ENCODE peak calls at places on chromosomes 11 and 22, in five cellular contexts. L is left ventricle myocardium inferior, K is gastrocnemius medialis, R is right lobe of liver, B is transverse colon. G is an unnamed sample.

GRCh38 chr11:106482920-106483761 is 405.7 kb downstream of the AASDHPPT start:
- DNase-seq in L (no peak), K (no peak), R (no peak), B (no peak), G (no peak)

GRCh38 chr22:17774206-17774927 is at the start of gene BID:
- DNase-seq in L (peak; percentile 68), K (no peak), R (peak; percentile 71), B (peak; percentile 75), G (peak; percentile 84)

GRCh38 chr22:22902247-22902962 is 14.8 kb downstream of the IGLL5 start:
- DNase-seq in L (no peak), K (no peak), R (no peak), B (no peak), G (peak; percentile 20)

GRCh38 chr11:69559181-69559580 is 77.7 kb downstream of the LINC01488 start:
- DNase-seq in L (no peak), K (no peak), R (no peak), B (no peak), G (no peak)

GRCh38 chr22:36425977-36426523 is 38.3 kb upstream of the MYH9 start:
- DNase-seq in L (peak; percentile 73), K (peak; percentile 29), R (no peak), B (no peak), G (peak; percentile 65)

GRCh38 chr11:93822359-93822758 is 28.1 kb downstream of the VSTM5 start:
- DNase-seq in L (no peak), K (no peak), R (no peak), B (no peak), G (no peak)

GRCh38 chr22:24435861-24436351 is 8.5 kb downstream of the ADORA2A start:
- DNase-seq in L (no peak), K (no peak), R (peak; percentile 46), B (no peak), G (no peak)

GRCh38 chr11:129640671-129641070 is 175.0 kb upstream of the TMEM45B start:
- DNase-seq in L (no peak), K (no peak), R (no peak), B (no peak), G (no peak)

GRCh38 chr11:62614275-62614674 is 1.2 kb downstream of the ROM1 start:
- DNase-seq in L (no peak), K (no peak), R (no peak), B (no peak), G (no peak)

GRCh38 chr22:32686354-32686753 is 115.2 kb upstream of the TIMP3 start:
- DNase-seq in L (no peak), K (no peak), R (no peak), B (no peak), G (no peak)

GRCh38 chr22:25205847-25206246 is 6.2 kb downstream of the CRYBB3 start:
- DNase-seq in L (no peak), K (no peak), R (no peak), B (no peak), G (no peak)

GRCh38 chr11:19428206-19429001 is 187.7 kb upstream of the E2F8 start:
- DNase-seq in L (no peak), K (no peak), R (no peak), B (no peak), G (no peak)

GRCh38 chr11:2575611-2576051 is 124.2 kb downstream of the KCNQ1OT1 start:
- DNase-seq in L (peak; percentile 11), K (no peak), R (peak; percentile 28), B (peak; percentile 39), G (peak; percentile 36)
- H3K4me1 ChIP-seq in L (peaks cover 36% of the 10 kb centered on the region), K (no peaks in the 10 kb centered on the region), R (no peaks in the 10 kb centered on the region), B (peaks cover 15% of the 10 kb centered on the region), G (no peaks in the 10 kb centered on the region)

GRCh38 chr11:71488968-71489265 is 35.9 kb downstream of the NADSYN1 start:
- DNase-seq in L (no peak), K (no peak), R (no peak), B (no peak), G (no peak)
- H3K4me3 ChIP-seq in L (no peak overlapping the region), K (no peak overlapping the region), R (no peak overlapping the region), B (no peak overlapping the region), G (no peak overlapping the region)

GRCh38 chr11:46272816-46273427 is 4.5 kb upstream of the CREB3L1 start:
- DNase-seq in L (peak; percentile 77), K (no peak), R (no peak), B (peak; percentile 74), G (peak; percentile 72)
- H3K27ac ChIP-seq in L (peak overlapping the region; percentile 83), K (peak overlapping the region; percentile 55), R (no peak overlapping the region), B (peak overlapping the region; percentile 90), G (peak overlapping the region; percentile 81)

GRCh38 chr11:45021001-45021400 is 70.3 kb upstream of the TP53I11 start:
- DNase-seq in L (no peak), K (no peak), R (no peak), B (no peak), G (no peak)
- H3K4me1 ChIP-seq in L (peaks cover 45% of the 10 kb centered on the region), K (peaks cover 25% of the 10 kb centered on the region), R (no peaks in the 10 kb centered on the region), B (no peaks in the 10 kb centered on the region), G (peaks cover 19% of the 10 kb centered on the region)

GRCh38 chr11:111624602-111625001 is 22.4 kb downstream of the SIK2 start:
- DNase-seq in L (no peak), K (no peak), R (peak; percentile 62), B (no peak), G (no peak)

GRCh38 chr11:111623527-111624030 is 21.3 kb downstream of the SIK2 start:
- DNase-seq in L (no peak), K (no peak), R (no peak), B (peak; percentile 65), G (no peak)

GRCh38 chr11:111620518-111620917 is 18.3 kb downstream of the SIK2 start:
- DNase-seq in L (no peak), K (no peak), R (no peak), B (no peak), G (no peak)
- H3K4me3 ChIP-seq in L (no peak overlapping the region), K (no peak overlapping the region), R (no peak overlapping the region), B (no peak overlapping the region), G (no peak overlapping the region)

DNA sequence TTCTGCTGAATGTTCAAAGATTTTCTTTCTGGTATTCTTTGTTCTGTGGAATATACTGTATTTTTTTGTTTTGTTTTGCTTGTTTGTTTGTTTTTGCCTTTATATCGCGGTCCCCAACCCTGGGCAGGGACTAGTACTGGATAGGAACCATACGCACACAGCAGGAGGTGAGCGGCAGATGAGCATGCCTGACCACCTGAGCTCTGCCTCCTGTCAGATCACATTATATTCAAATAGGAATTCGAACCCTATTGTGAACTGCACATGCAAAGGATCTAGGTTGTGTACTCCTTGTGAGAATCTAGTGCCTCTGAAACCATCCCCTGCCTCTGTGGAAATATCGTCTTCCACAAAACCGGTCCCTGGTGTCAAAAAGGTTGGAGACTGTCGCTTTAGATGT is 83.3 kb upstream of the ANO3 start:
- DNase-seq in L (no peak), K (no peak), R (no peak), B (no peak), G (no peak)
- H3K27ac ChIP-seq in L (no peak overlapping the region), K (no peak overlapping the region), R (no peak overlapping the region), B (no peak overlapping the region), G (no peak overlapping the region)

DNA sequence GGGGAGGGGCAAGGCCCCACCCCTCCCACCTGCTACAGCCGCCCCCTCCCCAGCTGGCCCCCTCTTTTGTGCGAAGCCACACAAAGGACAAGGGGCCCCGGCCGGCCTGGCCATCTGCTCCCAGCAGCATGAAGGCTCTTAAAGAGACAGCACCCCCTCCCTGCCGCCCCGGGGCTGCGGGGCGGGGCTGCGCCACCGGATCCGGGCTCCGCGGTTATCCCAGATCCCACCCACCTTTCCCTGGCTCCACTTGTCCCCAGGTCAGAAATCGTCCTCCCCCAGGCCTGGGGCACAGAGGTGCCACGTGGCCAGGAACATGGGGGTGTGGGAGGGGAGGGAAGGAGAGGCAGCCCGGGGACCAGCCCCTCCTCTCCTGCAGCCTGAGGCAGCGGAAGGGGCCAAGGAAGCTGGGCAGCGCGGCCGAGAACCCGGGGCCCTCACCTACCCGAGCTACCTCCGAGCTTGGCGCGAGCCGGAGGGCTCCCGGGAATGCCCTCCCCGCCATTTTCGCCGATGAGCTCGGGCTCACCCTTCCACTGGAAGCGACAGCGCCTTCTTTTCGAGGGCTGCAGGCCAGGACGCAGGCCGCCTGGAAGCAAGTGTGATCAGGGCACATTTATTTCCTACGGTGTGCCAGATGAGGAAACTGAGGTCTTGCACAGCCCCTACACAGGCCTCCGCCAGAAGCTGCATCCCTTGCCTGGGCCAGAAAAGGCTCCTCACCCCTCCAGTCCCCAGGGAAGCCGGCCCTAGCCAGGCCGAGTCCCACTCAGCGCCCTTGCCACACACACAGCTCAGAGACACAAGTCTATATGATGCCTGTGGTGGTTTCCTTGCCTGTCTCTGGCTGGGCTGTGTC is 2.5 kb upstream of the RCOR2 start:
- DNase-seq in L (peak; percentile 76), K (no peak), R (no peak), B (peak; percentile 50), G (no peak)
- H3K4me1 ChIP-seq in L (peaks cover 60% of the 10 kb centered on the region), K (peaks cover 28% of the 10 kb centered on the region), R (peaks cover 6% of the 10 kb centered on the region), B (peaks cover 49% of the 10 kb centered on the region), G (peaks cover 48% of the 10 kb centered on the region)

GRCh38 chr11:75555079-75555811 is 6.8 kb upstream of the SERPINH1 start:
- DNase-seq in L (no peak), K (no peak), R (no peak), B (no peak), G (no peak)
- H3K4me3 ChIP-seq in L (peak overlapping the region; percentile 51), K (no peak overlapping the region), R (no peak overlapping the region), B (no peak overlapping the region), G (no peak overlapping the region)

DNA sequence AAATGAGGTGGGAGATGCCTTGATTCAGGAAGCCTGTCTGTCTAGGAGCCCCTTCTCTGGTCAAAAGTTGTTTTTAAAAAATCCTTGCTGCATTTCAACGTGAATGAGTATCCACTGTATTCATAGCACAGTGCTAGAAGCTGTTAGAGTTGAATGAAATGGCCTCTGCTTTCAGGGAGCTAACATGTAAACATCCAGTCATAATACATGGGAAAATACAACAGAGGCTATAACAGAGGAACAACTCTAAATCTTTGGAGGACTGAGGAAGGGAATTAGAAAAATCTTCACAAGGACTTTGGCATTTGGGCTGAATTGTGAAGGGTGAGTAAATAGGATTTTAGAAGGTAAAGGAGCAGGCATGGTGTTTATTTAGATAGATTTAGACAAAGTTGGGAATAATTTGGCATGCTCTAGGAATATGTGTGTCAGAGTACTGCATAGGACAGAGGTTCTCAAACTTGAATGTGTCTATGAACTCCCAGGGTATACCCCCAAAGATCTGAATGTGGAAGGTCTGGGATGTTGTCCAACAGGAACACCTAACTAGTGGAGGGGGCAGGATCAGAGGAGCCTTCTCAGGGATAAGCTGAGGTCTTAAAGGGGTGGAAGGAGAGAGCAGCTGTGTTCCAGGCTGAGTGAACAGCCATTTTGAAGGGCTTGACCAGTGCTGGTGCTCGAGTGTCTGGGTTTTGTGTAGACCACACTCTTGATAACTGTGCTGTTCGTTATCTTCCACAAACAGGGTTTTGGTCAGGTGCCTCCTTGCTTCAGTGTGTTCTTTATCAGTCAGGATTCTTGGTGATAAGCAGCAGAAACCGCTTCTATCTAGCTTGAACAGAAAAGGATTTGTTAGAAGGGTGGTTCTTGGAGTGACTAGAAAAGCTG is 12.7 kb downstream of the SREBF2 start:
- DNase-seq in L (no peak), K (no peak), R (no peak), B (no peak), G (no peak)
- H3K27ac ChIP-seq in L (peak overlapping the region; percentile 7), K (no peak overlapping the region), R (no peak overlapping the region), B (no peak overlapping the region), G (no peak overlapping the region)

DNA sequence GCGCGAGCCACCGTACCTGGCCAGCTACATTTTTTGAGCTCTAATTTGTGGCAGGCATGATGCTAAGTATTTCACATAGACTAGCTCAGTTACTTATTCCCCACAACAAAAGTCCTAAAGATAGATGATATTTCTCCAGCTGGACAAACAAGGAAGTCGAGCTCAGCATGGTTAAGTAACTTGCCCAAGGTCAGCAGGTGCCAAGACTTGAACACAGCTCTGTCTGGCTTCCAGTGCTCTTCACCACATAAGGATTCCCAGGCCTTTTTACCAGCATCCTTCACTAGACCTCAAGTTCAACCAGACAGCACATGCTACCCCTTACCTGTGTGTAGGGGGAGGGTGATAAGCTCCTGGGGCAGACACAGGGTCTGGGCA is 177.3 kb upstream of the NCAM1 start:
- DNase-seq in L (no peak), K (no peak), R (no peak), B (no peak), G (no peak)
- H3K4me1 ChIP-seq in L (peaks cover 60% of the 10 kb centered on the region), K (peaks cover 14% of the 10 kb centered on the region), R (no peaks in the 10 kb centered on the region), B (peaks cover 8% of the 10 kb centered on the region), G (no peaks in the 10 kb centered on the region)

G was measured in lower lobe of right lung.